ENCODE peak calls at places on chromosome X, in four cellular contexts. K is HepG2, L is K562, I is IMR-90. O is an unnamed sample.

GRCh38 chrX:56284269-56284668 is 52.1 kb downstream of the KLF8 start:
- DNase-seq in K (no peak), L (no peak), I (no peak), O (no peak)

GRCh38 chrX:108132034-108132433 is 40.5 kb downstream of the ATG4A start:
- DNase-seq in K (no peak), L (no peak), I (no peak), O (no peak)

GRCh38 chrX:155027509-155028066 is 944 bp downstream of the FUNDC2 start:
- DNase-seq in K (peak), L (no peak), I (peak), O (peak)

GRCh38 chrX:13283512-13283911 is 36.3 kb downstream of the ATXN3L start:
- DNase-seq in K (no peak), L (no peak), I (no peak), O (no peak)

GRCh38 chrX:134004038-134004437 is 18.6 kb upstream of the GPC3 start:
- DNase-seq in K (no peak), L (no peak), I (peak), O (no peak)

GRCh38 chrX:53716328-53717088 is 30.0 kb upstream of the HUWE1 start:
- DNase-seq in K (no peak), L (no peak), I (peak), O (no peak)

GRCh38 chrX:108001218-108001814 is 19.1 kb upstream of the TEX13B start:
- DNase-seq in K (peak), L (no peak), I (peak), O (peak)

GRCh38 chrX:45751156-45751555 is 550.5 kb upstream of the DIPK2B start:
- DNase-seq in K (no peak), L (no peak), I (no peak), O (no peak)

GRCh38 chrX:112877771-112878173 is 37.1 kb upstream of the AMOT start:
- DNase-seq in K (no peak), L (no peak), I (no peak), O (no peak)

GRCh38 chrX:40085086-40085551 is 12.6 kb downstream of the BCOR start:
- DNase-seq in K (no peak), L (no peak), I (peak), O (no peak)

GRCh38 chrX:27162496-27162895 is 300.6 kb downstream of the PPP4R3C start:
- DNase-seq in K (no peak), L (no peak), I (no peak), O (no peak)

GRCh38 chrX:72105436-72105835 is 26.3 kb downstream of the RTL5 start:
- DNase-seq in K (no peak), L (no peak), I (no peak), O (no peak)

GRCh38 chrX:12026481-12026880 is 111.8 kb upstream of the FRMPD4 start:
- DNase-seq in K (no peak), L (no peak), I (no peak), O (no peak)

GRCh38 chrX:142327182-142327581 is 122.1 kb upstream of the MAGEC2 start:
- DNase-seq in K (no peak), L (no peak), I (no peak), O (no peak)

GRCh38 chrX:140701480-140701879 is 8.1 kb upstream of the LINC00632 start:
- DNase-seq in K (no peak), L (no peak), I (peak), O (peak)

GRCh38 chrX:119401569-119401968 is 2.4 kb downstream of the SLC25A43 start:
- DNase-seq in K (no peak), L (no peak), I (no peak), O (no peak)

GRCh38 chrX:111881715-111882114 is 5.7 kb downstream of the TRPC5OS start:
- DNase-seq in K (no peak), L (no peak), I (no peak), O (no peak)

GRCh38 chrX:72094894-72095293 is 36.8 kb downstream of the RTL5 start:
- DNase-seq in K (no peak), L (peak), I (peak), O (no peak)

GRCh38 chrX:38458071-38458470 is 103.3 kb upstream of the TSPAN7 start:
- DNase-seq in K (no peak), L (no peak), I (no peak), O (no peak)

GRCh38 chrX:8743126-8743732 is 11.3 kb upstream of the ANOS1 start:
- DNase-seq in K (peak), L (peak), I (peak), O (no peak)

GRCh38 chrX:68650491-68650890 is 3.0 kb downstream of the STARD8 start:
- DNase-seq in K (no peak), L (no peak), I (peak), O (no peak)

GRCh38 chrX:15855562-15856256 is 1.1 kb upstream of the AP1S2 start:
- DNase-seq in K (no peak), L (peak), I (no peak), O (no peak)

GRCh38 chrX:130994671-130995070 is 63.5 kb upstream of the ARHGAP36 start:
- DNase-seq in K (no peak), L (peak), I (peak), O (peak)

GRCh38 chrX:45274576-45274975 is 73.9 kb upstream of the DIPK2B start:
- DNase-seq in K (no peak), L (no peak), I (peak), O (no peak)

GRCh38 chrX:108439961-108440696 is 491 bp downstream of the COL4A5 start:
- DNase-seq in K (no peak), L (peak), I (peak), O (no peak)

GRCh38 chrX:135484636-135485289 is 35.7 kb upstream of the INTS6L start:
- DNase-seq in K (peak), L (peak), I (peak), O (peak)

GRCh38 chrX:85084770-85085393 is 81.2 kb downstream of the APOOL start:
- DNase-seq in K (peak), L (peak), I (peak), O (peak)

GRCh38 chrX:32448320-32448719 is 763.0 kb downstream of the DMD start:
- DNase-seq in K (peak), L (no peak), I (no peak), O (no peak)

GRCh38 chrX:38634665-38635064 is 73.3 kb downstream of the TSPAN7 start:
- DNase-seq in K (no peak), L (peak), I (no peak), O (no peak)

GRCh38 chrX:153888344-153888743 is 2.4 kb upstream of the L1CAM start:
- DNase-seq in K (no peak), L (no peak), I (no peak), O (no peak)

GRCh38 chrX:120001787-120002186 is 58.2 kb upstream of the NKAP start:
- DNase-seq in K (no peak), L (no peak), I (no peak), O (no peak)

GRCh38 chrX:13607996-13608365 is 38.6 kb downstream of the EGFL6 start:
- DNase-seq in K (no peak), L (no peak), I (no peak), O (no peak)

GRCh38 chrX:68060506-68061205 is 372.6 kb downstream of the OPHN1 start:
- DNase-seq in K (no peak), L (no peak), I (no peak), O (no peak)

GRCh38 chrX:24145340-24146186 is 4.0 kb upstream of the ZFX start:
- DNase-seq in K (peak), L (no peak), I (peak), O (peak)

GRCh38 chrX:125651426-125651825 is 331.8 kb downstream of the TEX13C start:
- DNase-seq in K (no peak), L (no peak), I (no peak), O (no peak)

GRCh38 chrX:150372280-150372679 is 9.2 kb downstream of the MAMLD1 start:
- DNase-seq in K (no peak), L (no peak), I (no peak), O (no peak)

DNA sequence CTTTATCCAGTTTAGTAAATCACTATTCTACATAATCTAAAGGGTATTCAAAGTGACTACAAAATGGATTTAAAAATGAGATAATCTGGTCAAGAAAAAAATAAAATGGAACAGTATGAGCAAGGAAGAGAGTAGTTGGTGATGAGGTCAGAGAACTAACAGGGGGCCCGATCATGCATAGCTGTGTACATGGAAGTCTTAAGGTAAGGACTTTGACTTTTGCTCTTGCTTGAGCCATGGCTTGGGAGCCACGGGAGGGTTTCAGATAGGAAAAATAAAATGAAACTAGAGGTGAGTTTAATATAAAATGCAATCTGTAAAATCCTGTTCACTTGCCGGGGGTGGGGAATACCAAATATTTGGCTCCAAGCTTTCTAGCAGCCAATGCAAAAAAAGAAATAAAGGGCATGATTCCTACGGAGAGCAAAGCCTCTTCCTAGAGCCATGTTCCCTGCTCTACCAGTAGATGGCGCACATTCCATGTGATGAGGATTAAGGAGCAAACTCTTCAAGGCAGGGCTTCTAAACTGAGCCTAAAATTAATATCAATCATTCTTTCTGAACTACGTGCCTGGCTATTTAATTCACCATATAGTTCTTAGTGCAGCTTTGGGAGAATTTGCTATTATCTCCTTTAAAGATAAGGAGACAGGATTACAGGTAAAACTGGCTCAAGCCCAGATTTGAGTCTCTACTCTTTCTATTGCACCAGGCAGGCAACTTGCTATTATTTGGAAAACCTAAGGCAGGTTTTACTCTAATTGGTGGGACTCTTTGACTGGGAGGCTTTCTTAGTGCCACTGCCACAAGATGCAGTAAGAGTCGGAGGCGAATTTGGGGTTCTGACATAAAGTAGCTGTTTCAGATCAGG is 6.8 kb upstream of the CLCN5 start:
- DNase-seq in K (peak), L (peak), I (peak), O (peak)
- TF ChIP-seq MAZ in K (no peak), L (no peak), I (no peak), O (no peak)

DNA sequence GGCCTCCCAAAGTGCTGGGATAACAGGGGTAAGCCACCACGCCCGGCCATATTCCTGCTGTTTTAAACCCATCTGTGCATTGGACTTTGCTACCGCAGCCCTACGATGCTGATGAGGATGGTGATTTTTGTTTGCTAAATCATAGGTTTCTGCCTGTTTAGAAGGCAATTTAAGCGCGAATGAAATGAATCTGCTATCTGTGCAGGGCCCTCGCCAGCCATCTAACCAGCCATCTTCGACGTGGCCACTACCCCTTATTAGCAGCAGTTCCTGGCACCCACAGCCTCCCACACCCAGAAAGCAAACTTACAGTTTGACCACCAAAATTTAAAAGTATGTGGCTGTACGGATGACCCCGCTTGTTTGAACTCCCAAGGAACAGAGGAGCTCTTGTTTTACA is 178.5 kb downstream of the SHOX start:
- DNase-seq in K (no peak), L (no peak), I (no peak), O (no peak)
- TF ChIP-seq MAZ in K (no peak), L (no peak), I (no peak), O (no peak)

DNA sequence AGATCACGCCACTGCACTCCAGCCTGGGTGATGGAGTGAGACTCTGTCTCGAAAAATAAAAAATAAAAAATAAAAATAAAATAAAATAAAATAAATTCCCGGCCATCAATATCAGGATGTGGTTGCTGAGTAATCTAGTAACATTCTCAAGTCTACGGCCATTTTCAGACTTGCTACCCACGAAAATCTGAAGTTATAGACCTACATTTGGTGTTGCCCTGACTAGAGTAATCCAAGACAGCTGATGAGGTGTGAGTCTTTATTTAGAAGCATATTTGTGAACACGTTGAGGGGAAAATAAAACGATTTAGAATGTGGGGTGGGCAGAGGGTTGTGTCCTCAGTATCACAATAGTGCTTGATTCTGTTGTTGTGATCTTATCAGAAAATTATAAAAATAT is 130.2 kb upstream of the MID1 start:
- DNase-seq in K (no peak), L (no peak), I (peak), O (no peak)
- TF ChIP-seq MAZ in K (no peak), L (no peak), I (no peak), O (no peak)

DNA sequence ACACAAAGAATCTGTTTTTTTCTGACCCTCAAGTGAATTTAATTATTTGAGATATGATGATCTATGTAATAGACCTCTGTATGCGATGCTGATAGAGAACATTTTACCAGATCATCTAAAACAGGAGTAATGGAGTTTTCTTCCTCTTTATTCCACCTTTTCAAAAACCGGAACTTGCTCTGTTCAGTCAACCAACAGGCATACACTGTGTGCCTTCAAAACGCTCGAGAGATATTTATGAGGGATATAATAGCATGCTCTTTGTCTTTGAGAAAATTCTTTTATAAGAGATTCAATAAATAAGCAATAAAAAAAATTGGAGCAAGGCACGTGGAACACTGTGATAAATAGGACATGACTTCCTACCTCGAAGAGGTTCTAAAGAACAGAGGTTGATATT is 2.0 kb downstream of the NYX start:
- DNase-seq in K (no peak), L (no peak), I (no peak), O (no peak)
- TF ChIP-seq MAZ in K (no peak), L (no peak), I (no peak), O (no peak)

GRCh38 chrX:123256378-123256777 is 72.3 kb downstream of the GRIA3 start:
- DNase-seq in K (no peak), L (no peak), I (no peak), O (no peak)
- TF ChIP-seq MAZ in K (no peak), L (no peak), I (no peak), O (no peak)